ENCODE peak calls at places on chromosomes 16 and 17, in nine cellular contexts. D is DND-41; I is dorsolateral prefrontal cortex; G is EL; B is HTR-8/SVneo; H is ureter; P is endothelial cell; R is prostate gland; M is activated T-cell treated with anti-CD3 and anti-CD28 coated beads, Interleukin-2, amount 50 U/mL, for 48 hours. Q is an unnamed sample.

GRCh38 chr16:85413713-85414663 is 199.1 kb upstream of the GSE1 start:
- DNase-seq in H (no peak), D (peak), G (no peak), P (peak), M (peak), I (no peak), R (no peak), B (no peak), Q (no peak)

GRCh38 chr17:76734080-76734840 is 2.9 kb downstream of the SRSF2 start:
- DNase-seq in G (peak), D (peak), H (no peak), P (no peak), I (no peak), B (no peak), M (no peak), R (no peak), Q (no peak)

GRCh38 chr16:2970563-2970962 is 1.4 kb downstream of the PAQR4 start:
- DNase-seq in I (no peak), R (no peak), D (no peak), M (no peak), P (no peak), B (no peak), H (no peak), G (no peak), Q (no peak)

GRCh38 chr17:7838291-7839075 is 4.5 kb downstream of the KDM6B start:
- DNase-seq in I (no peak), R (no peak), M (no peak), D (peak), P (no peak), G (peak), B (no peak), H (no peak), Q (no peak)

GRCh38 chr16:89655062-89655643 is 2.4 kb downstream of the CHMP1A start:
- DNase-seq in H (no peak), I (no peak), P (no peak), M (no peak), B (no peak), R (no peak), G (no peak), D (no peak), Q (no peak)

GRCh38 chr17:7887038-7887481 is 1.5 kb upstream of the CHD3 start:
- DNase-seq in B (peak), D (no peak), I (no peak), G (no peak), H (no peak), M (no peak), R (no peak), P (no peak), Q (no peak)

GRCh38 chr17:44235583-44235936 is 16.1 kb upstream of the UBTF start:
- DNase-seq in G (peak), R (no peak), H (no peak), M (no peak), P (no peak), D (no peak), I (no peak), B (peak), Q (no peak)

GRCh38 chr17:31433811-31434210 is 42.3 kb downstream of the RAB11FIP4 start:
- DNase-seq in G (no peak), M (no peak), I (no peak), R (no peak), P (no peak), H (no peak), D (no peak), B (no peak), Q (no peak)

GRCh38 chr16:22638393-22639206 is 127.9 kb downstream of the NPIPB5 start:
- DNase-seq in D (no peak), P (no peak), H (no peak), B (no peak), I (no peak), G (peak), M (no peak), R (no peak), Q (no peak)

GRCh38 chr16:86347090-86347489 is 163.2 kb upstream of the FOXF1 start:
- DNase-seq in M (no peak), D (no peak), B (no peak), I (no peak), H (no peak), G (no peak), R (no peak), P (no peak), Q (no peak)

GRCh38 chr16:69848635-69849545 is 86.8 kb downstream of the WWP2 start:
- DNase-seq in R (peak), M (no peak), P (peak), I (peak), D (no peak), H (peak), B (peak), G (peak), Q (no peak)

GRCh38 chr17:31320791-31321190 is 631 bp downstream of the EVI2A start:
- DNase-seq in D (no peak), H (no peak), G (peak), R (no peak), B (no peak), M (no peak), I (no peak), P (no peak), Q (no peak)

GRCh38 chr17:7932483-7932891 is 481 bp downstream of the CNTROB start:
- DNase-seq in G (peak), H (no peak), B (peak), D (no peak), M (no peak), P (no peak), I (no peak), R (no peak), Q (no peak)

GRCh38 chr16:73010150-73010676 is 37.7 kb downstream of the ZFHX3 start:
- DNase-seq in I (no peak), G (no peak), M (no peak), R (no peak), P (no peak), B (no peak), D (no peak), H (no peak), Q (no peak)

GRCh38 chr17:32487460-32488176 is 825 bp downstream of the CDK5R1 start:
- DNase-seq in P (no peak), D (no peak), B (no peak), M (peak), R (no peak), I (no peak), G (peak), H (no peak), Q (peak)

GRCh38 chr17:40714473-40714872 is 10.9 kb upstream of the KRT24 start:
- DNase-seq in G (no peak), H (no peak), P (no peak), I (no peak), R (no peak), M (no peak), D (no peak), B (no peak), Q (no peak)

Q was measured in COR-L47.